ENCODE peak calls at places on chromosomes 6 and 20, in four cellular contexts. One of them, this sample, is unnamed.

GRCh38 chr6:11197175-11197535 is 35.3 kb downstream of the NEDD9 start:
- DNase-seq in GM12878: no peak
- DNase-seq in WTC11: no peak
- DNase-seq in K562: no peak
- DNase-seq in this sample: no peak

GRCh38 chr6:150900049-150900448 is 34.5 kb downstream of the MTHFD1L start:
- DNase-seq in GM12878: no peak
- DNase-seq in WTC11: no peak
- DNase-seq in K562: no peak
- DNase-seq in this sample: no peak

GRCh38 chr20:8049321-8049720 is 29.8 kb upstream of the TMX4 start:
- DNase-seq in GM12878: no peak
- DNase-seq in WTC11: no peak
- DNase-seq in K562: no peak
- DNase-seq in this sample: no peak

GRCh38 chr20:54848984-54849538 is 373.7 kb downstream of the DOK5 start:
- DNase-seq in GM12878: no peak
- DNase-seq in WTC11: no peak
- DNase-seq in K562: no peak
- DNase-seq in this sample: no peak

GRCh38 chr20:2108987-2109386 is 7.4 kb downstream of the STK35 start:
- DNase-seq in GM12878: no peak
- DNase-seq in WTC11: no peak
- DNase-seq in K562: no peak
- DNase-seq in this sample: peak

GRCh38 chr20:45080867-45081616 is 19.9 kb downstream of the KCNS1 start:
- DNase-seq in GM12878: no peak
- DNase-seq in WTC11: no peak
- DNase-seq in K562: peak
- DNase-seq in this sample: peak

GRCh38 chr6:80566361-80566760 is 459.9 kb downstream of the BCKDHB start:
- DNase-seq in GM12878: no peak
- DNase-seq in WTC11: no peak
- DNase-seq in K562: no peak
- DNase-seq in this sample: no peak

GRCh38 chr6:70669133-70669532 is 1.4 kb downstream of the SMAP1 start:
- DNase-seq in GM12878: no peak
- DNase-seq in WTC11: no peak
- DNase-seq in K562: no peak
- DNase-seq in this sample: peak

GRCh38 chr6:89630488-89630887 is 8.1 kb downstream of the LYRM2 start:
- DNase-seq in GM12878: no peak
- DNase-seq in WTC11: no peak
- DNase-seq in K562: no peak
- DNase-seq in this sample: no peak

GRCh38 chr6:161837854-161838253 is 564.0 kb upstream of the AGPAT4 start:
- DNase-seq in GM12878: no peak
- DNase-seq in WTC11: no peak
- DNase-seq in K562: no peak
- DNase-seq in this sample: no peak

GRCh38 chr6:143195349-143195845 is 134.7 kb downstream of the AIG1 start:
- DNase-seq in GM12878: no peak
- DNase-seq in WTC11: no peak
- DNase-seq in K562: no peak
- DNase-seq in this sample: no peak

GRCh38 chr6:56486681-56487080 is 156.0 kb downstream of the DST start:
- DNase-seq in GM12878: no peak
- DNase-seq in WTC11: no peak
- DNase-seq in K562: no peak
- DNase-seq in this sample: no peak

GRCh38 chr6:121260651-121261102 is 73.6 kb downstream of the TBC1D32 start:
- DNase-seq in GM12878: no peak
- DNase-seq in WTC11: no peak
- DNase-seq in K562: no peak
- DNase-seq in this sample: no peak

GRCh38 chr20:3654326-3655031 is 8.7 kb downstream of the GFRA4 start:
- DNase-seq in GM12878: no peak
- DNase-seq in WTC11: no peak
- DNase-seq in K562: no peak
- DNase-seq in this sample: no peak

GRCh38 chr6:116461563-116462507 is 660 bp downstream of the CALHM6 start:
- DNase-seq in GM12878: no peak
- DNase-seq in WTC11: peak
- DNase-seq in K562: no peak
- DNase-seq in this sample: no peak

GRCh38 chr6:43368517-43369160 is 808 bp downstream of the ZNF318 start:
- DNase-seq in GM12878: no peak
- DNase-seq in WTC11: peak
- DNase-seq in K562: peak
- DNase-seq in this sample: peak

GRCh38 chr6:14537061-14537460 is 419.5 kb downstream of the CD83 start:
- DNase-seq in GM12878: no peak
- DNase-seq in WTC11: no peak
- DNase-seq in K562: no peak
- DNase-seq in this sample: no peak

GRCh38 chr6:77906070-77906469 is 253.2 kb downstream of the MEI4 start:
- DNase-seq in GM12878: no peak
- DNase-seq in WTC11: no peak
- DNase-seq in K562: no peak
- DNase-seq in this sample: no peak

GRCh38 chr6:84877515-84878210 is 113.3 kb upstream of the TBX18 start:
- DNase-seq in GM12878: no peak
- DNase-seq in WTC11: no peak
- DNase-seq in K562: no peak
- DNase-seq in this sample: no peak

GRCh38 chr6:84871925-84872324 is 107.5 kb upstream of the TBX18 start:
- DNase-seq in GM12878: no peak
- DNase-seq in WTC11: no peak
- DNase-seq in K562: no peak
- DNase-seq in this sample: no peak

GRCh38 chr6:84870693-84871092 is 106.3 kb upstream of the TBX18 start:
- DNase-seq in GM12878: no peak
- DNase-seq in WTC11: no peak
- DNase-seq in K562: no peak
- DNase-seq in this sample: no peak

GRCh38 chr6:84876723-84877514 is 112.5 kb upstream of the TBX18 start:
- DNase-seq in GM12878: no peak
- DNase-seq in WTC11: no peak
- DNase-seq in K562: no peak
- DNase-seq in this sample: no peak

GRCh38 chr6:84872996-84873395 is 108.6 kb upstream of the TBX18 start:
- DNase-seq in GM12878: no peak
- DNase-seq in WTC11: no peak
- DNase-seq in K562: no peak
- DNase-seq in this sample: no peak
- TF ChIP-seq ETV6 in GM12878: no peak
- TF ChIP-seq ETV6 in WTC11: no peak
- TF ChIP-seq ETV6 in K562: no peak
- TF ChIP-seq ETV6 in this sample: no peak

GRCh38 chr6:152981989-152982767 is 663 bp downstream of the FBXO5 start:
- DNase-seq in GM12878: no peak
- DNase-seq in WTC11: no peak
- DNase-seq in K562: peak
- DNase-seq in this sample: no peak
- TF ChIP-seq ETV6 in GM12878: no peak
- TF ChIP-seq ETV6 in WTC11: no peak
- TF ChIP-seq ETV6 in K562: no peak
- TF ChIP-seq ETV6 in this sample: no peak

GRCh38 chr6:27251672-27252251 is 4.3 kb downstream of the PRSS16 start:
- DNase-seq in GM12878: peak
- DNase-seq in WTC11: peak
- DNase-seq in K562: peak
- DNase-seq in this sample: no peak
- TF ChIP-seq ETV6 in GM12878: no peak
- TF ChIP-seq ETV6 in WTC11: no peak
- TF ChIP-seq ETV6 in K562: no peak
- TF ChIP-seq ETV6 in this sample: no peak

DNA sequence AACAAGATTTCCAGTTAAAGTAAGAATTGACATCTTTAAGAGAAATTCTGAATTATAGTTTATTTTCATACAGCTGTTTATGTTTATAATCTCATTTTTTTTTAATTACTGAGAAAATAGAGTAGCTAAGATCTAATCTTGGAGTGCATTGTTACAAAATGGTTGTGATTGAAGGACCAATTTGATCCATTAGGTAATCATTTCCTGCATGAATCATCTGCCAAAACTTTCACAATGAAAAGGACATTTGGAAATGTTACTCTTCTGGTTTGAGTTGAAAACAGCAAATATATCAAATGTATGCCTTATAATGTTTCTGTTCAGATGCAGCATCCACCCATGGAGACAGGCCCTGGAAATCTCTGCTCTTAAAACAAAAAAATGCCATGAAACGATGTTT is 19.0 kb downstream of the TUBB2A start:
- DNase-seq in GM12878: no peak
- DNase-seq in WTC11: no peak
- DNase-seq in K562: no peak
- DNase-seq in this sample: no peak
- TF ChIP-seq ETV6 in GM12878: no peak
- TF ChIP-seq ETV6 in WTC11: no peak
- TF ChIP-seq ETV6 in K562: no peak
- TF ChIP-seq ETV6 in this sample: no peak

DNA sequence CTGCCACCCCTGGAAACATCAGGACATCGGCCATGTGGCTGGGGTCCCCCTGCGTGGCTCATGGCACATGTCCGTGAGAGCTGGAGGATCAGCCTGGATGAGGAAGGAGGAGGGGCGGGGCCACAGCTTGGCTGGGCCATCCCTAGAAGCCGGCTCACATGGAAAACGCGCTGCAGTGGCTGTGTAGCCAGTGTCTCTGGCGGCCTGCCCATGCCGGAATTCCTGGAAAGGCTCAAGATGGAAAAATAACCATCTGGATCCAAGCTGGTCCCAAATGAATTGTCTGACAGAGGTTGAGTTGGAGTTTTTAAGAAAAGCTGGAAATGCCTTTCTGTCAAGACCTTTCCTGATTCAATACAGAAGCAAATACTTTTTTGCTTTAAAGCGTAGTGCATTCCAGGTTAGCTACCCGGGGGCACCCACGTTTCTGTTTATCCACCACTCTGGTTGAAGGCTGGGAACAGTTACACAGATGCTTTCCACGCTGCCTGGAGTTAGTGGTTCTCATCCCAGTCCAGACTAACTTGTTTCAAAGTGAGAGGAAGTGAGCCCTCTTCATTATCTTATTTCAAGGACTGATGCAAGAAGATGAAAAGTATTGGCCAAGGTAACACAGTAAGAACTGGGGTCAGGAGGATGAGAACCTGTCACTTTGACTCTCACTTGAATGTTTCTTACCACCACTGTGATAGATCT is 99.0 kb downstream of the GMPR start:
- DNase-seq in GM12878: no peak
- DNase-seq in WTC11: peak
- DNase-seq in K562: no peak
- DNase-seq in this sample: no peak
- TF ChIP-seq ETV6 in GM12878: no peak
- TF ChIP-seq ETV6 in WTC11: no peak
- TF ChIP-seq ETV6 in K562: no peak
- TF ChIP-seq ETV6 in this sample: no peak

GRCh38 chr6:110949679-110950285 is 8.7 kb upstream of the GTF3C6 start:
- DNase-seq in GM12878: no peak
- DNase-seq in WTC11: no peak
- DNase-seq in K562: no peak
- DNase-seq in this sample: no peak
- TF ChIP-seq ETV6 in GM12878: no peak
- TF ChIP-seq ETV6 in WTC11: no peak
- TF ChIP-seq ETV6 in K562: no peak
- TF ChIP-seq ETV6 in this sample: no peak

GRCh38 chr6:36516991-36517390 is 30.3 kb downstream of the STK38 start:
- DNase-seq in GM12878: no peak
- DNase-seq in WTC11: no peak
- DNase-seq in K562: no peak
- DNase-seq in this sample: no peak
- TF ChIP-seq ETV6 in GM12878: no peak
- TF ChIP-seq ETV6 in WTC11: no peak
- TF ChIP-seq ETV6 in K562: no peak
- TF ChIP-seq ETV6 in this sample: no peak

GRCh38 chr6:7671076-7671475 is 54.8 kb upstream of the BMP6 start:
- DNase-seq in GM12878: no peak
- DNase-seq in WTC11: no peak
- DNase-seq in K562: no peak
- DNase-seq in this sample: no peak
- TF ChIP-seq ETV6 in GM12878: no peak
- TF ChIP-seq ETV6 in WTC11: no peak
- TF ChIP-seq ETV6 in K562: no peak
- TF ChIP-seq ETV6 in this sample: no peak

GRCh38 chr6:157823523-157824370 is 701 bp downstream of the SNX9 start:
- DNase-seq in GM12878: peak
- DNase-seq in WTC11: peak
- DNase-seq in K562: peak
- DNase-seq in this sample: peak
- TF ChIP-seq ETV6 in GM12878: no peak
- TF ChIP-seq ETV6 in WTC11: no peak
- TF ChIP-seq ETV6 in K562: no peak
- TF ChIP-seq ETV6 in this sample: no peak

GRCh38 chr6:168507297-168507696 is 66.3 kb downstream of the SMOC2 start:
- DNase-seq in GM12878: no peak
- DNase-seq in WTC11: no peak
- DNase-seq in K562: no peak
- DNase-seq in this sample: no peak

GRCh38 chr6:168506460-168506859 is 65.5 kb downstream of the SMOC2 start:
- DNase-seq in GM12878: no peak
- DNase-seq in WTC11: no peak
- DNase-seq in K562: no peak
- DNase-seq in this sample: no peak

GRCh38 chr6:168508903-168509302 is 67.9 kb downstream of the SMOC2 start:
- DNase-seq in GM12878: no peak
- DNase-seq in WTC11: no peak
- DNase-seq in K562: no peak
- DNase-seq in this sample: no peak

GRCh38 chr6:168504366-168504765 is 63.4 kb downstream of the SMOC2 start:
- DNase-seq in GM12878: no peak
- DNase-seq in WTC11: no peak
- DNase-seq in K562: no peak
- DNase-seq in this sample: no peak

DNA sequence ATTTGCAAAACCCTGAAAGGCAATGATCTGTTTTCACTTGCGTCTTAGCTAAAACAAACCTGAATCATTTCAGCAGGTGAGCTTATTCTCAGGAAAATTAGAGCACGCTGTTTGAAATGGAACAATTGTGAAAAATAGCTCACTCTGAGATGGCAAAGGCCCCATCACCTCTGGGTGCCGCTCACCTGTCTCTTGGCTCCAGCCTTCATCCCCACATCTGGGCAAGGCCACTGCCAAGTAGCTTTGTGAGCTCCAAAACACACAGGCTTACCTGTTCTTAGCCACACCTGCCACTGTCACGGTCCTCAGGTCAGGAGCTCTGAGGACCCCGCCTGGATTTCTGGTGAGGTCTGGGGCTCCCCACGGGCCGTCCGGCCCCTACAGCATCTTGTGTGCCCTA is 66.7 kb downstream of the SMOC2 start:
- DNase-seq in GM12878: no peak
- DNase-seq in WTC11: no peak
- DNase-seq in K562: no peak
- DNase-seq in this sample: no peak
- TF ChIP-seq ETV6 in GM12878: no peak
- TF ChIP-seq ETV6 in WTC11: no peak
- TF ChIP-seq ETV6 in K562: no peak
- TF ChIP-seq ETV6 in this sample: no peak